ENCODE peak calls at places on chromosome 3, in six cellular contexts. N, Z, L, H, U and M are unnamed samples.

GRCh38 chr3:181868576-181868975 is 156.9 kb downstream of the SOX2 start:
- DNase-seq in N (no peak), Z (no peak), L (no peak), H (no peak), U (no peak), M (no peak)

GRCh38 chr3:133754455-133754854 is 8.3 kb downstream of the TF start:
- DNase-seq in N (no peak), Z (no peak), L (no peak), H (no peak), U (no peak), M (no peak)

GRCh38 chr3:102225407-102226132 is 209.2 kb upstream of the ZPLD1 start:
- DNase-seq in N (peak), Z (peak), L (peak), H (no peak), U (no peak), M (peak)

GRCh38 chr3:64167346-64167745 is 57.9 kb downstream of the PRICKLE2 start:
- DNase-seq in N (no peak), Z (no peak), L (no peak), H (no peak), U (no peak), M (no peak)

GRCh38 chr3:195181781-195182469 is 89.0 kb downstream of the XXYLT1 start:
- DNase-seq in N (no peak), Z (no peak), L (no peak), H (no peak), U (no peak), M (no peak)

GRCh38 chr3:107999215-107999775 is 91.5 kb downstream of the CD47 start:
- DNase-seq in N (no peak), Z (peak), L (peak), H (no peak), U (no peak), M (no peak)

GRCh38 chr3:43503067-43503728 is 118.6 kb downstream of the ANO10 start:
- DNase-seq in N (peak), Z (peak), L (peak), H (no peak), U (no peak), M (no peak)

GRCh38 chr3:161423911-161424522 is 52.7 kb upstream of the SPTSSB start:
- DNase-seq in N (peak), Z (peak), L (peak), H (no peak), U (no peak), M (no peak)

GRCh38 chr3:169179193-169180122 is 484.1 kb downstream of the MECOM start:
- DNase-seq in N (peak), Z (no peak), L (no peak), H (no peak), U (no peak), M (no peak)

GRCh38 chr3:40653878-40654277 is 129.1 kb downstream of the ZNF621 start:
- DNase-seq in N (no peak), Z (no peak), L (no peak), H (no peak), U (no peak), M (no peak)

GRCh38 chr3:14457999-14458398 is 55.6 kb downstream of the SLC6A6 start:
- DNase-seq in N (no peak), Z (no peak), L (no peak), H (no peak), U (no peak), M (no peak)

GRCh38 chr3:72848703-72849081 is 447 bp upstream of the SHQ1 start:
- DNase-seq in N (no peak), Z (peak), L (peak), H (no peak), U (no peak), M (no peak)

GRCh38 chr3:196115678-196116083 is 33.8 kb upstream of the TFRC start:
- DNase-seq in N (no peak), Z (no peak), L (no peak), H (no peak), U (no peak), M (no peak)

GRCh38 chr3:188916934-188917391 is 254.8 kb upstream of the TPRG1 start:
- DNase-seq in N (no peak), Z (no peak), L (no peak), H (no peak), U (no peak), M (no peak)

GRCh38 chr3:1275495-1275894 is 182.7 kb downstream of the CNTN6 start:
- DNase-seq in N (no peak), Z (no peak), L (peak), H (peak), U (no peak), M (no peak)

GRCh38 chr3:71955549-71956373 is 170.8 kb upstream of the PROK2 start:
- DNase-seq in N (peak), Z (peak), L (peak), H (peak), U (no peak), M (peak)

GRCh38 chr3:13545952-13546454 is 2.9 kb upstream of the FBLN2 start:
- DNase-seq in N (no peak), Z (no peak), L (no peak), H (no peak), U (no peak), M (no peak)

GRCh38 chr3:187130346-187131066 is 8.8 kb downstream of the RPL39L start:
- DNase-seq in N (peak), Z (peak), L (peak), H (no peak), U (peak), M (no peak)

GRCh38 chr3:134300520-134300919 is 49.9 kb upstream of the RYK start:
- DNase-seq in N (no peak), Z (peak), L (no peak), H (peak), U (no peak), M (no peak)

GRCh38 chr3:195003893-195004289 is 267.1 kb downstream of the XXYLT1 start:
- DNase-seq in N (no peak), Z (no peak), L (no peak), H (no peak), U (no peak), M (no peak)

GRCh38 chr3:10248984-10249748 is 907 bp downstream of the TATDN2 start:
- DNase-seq in N (peak), Z (peak), L (no peak), H (peak), U (peak), M (no peak)

GRCh38 chr3:193816656-193817311 is 223.8 kb downstream of the OPA1 start:
- DNase-seq in N (peak), Z (peak), L (peak), H (peak), U (no peak), M (no peak)

GRCh38 chr3:77298405-77298804 is 258.5 kb downstream of the ROBO2 start:
- DNase-seq in N (peak), Z (peak), L (no peak), H (no peak), U (no peak), M (no peak)

GRCh38 chr3:46565607-46566039 is 479 bp downstream of the LRRC2 start:
- DNase-seq in N (peak), Z (no peak), L (no peak), H (no peak), U (no peak), M (no peak)

GRCh38 chr3:104044002-104044401 is 1322.7 kb upstream of the ALCAM start:
- DNase-seq in N (no peak), Z (no peak), L (no peak), H (no peak), U (no peak), M (no peak)

GRCh38 chr3:126730376-126730775 is 26.3 kb downstream of the CHCHD6 start:
- DNase-seq in N (no peak), Z (no peak), L (no peak), H (no peak), U (no peak), M (no peak)

GRCh38 chr3:114551770-114552526 is 258.1 kb downstream of the TIGIT start:
- DNase-seq in N (peak), Z (peak), L (peak), H (no peak), U (no peak), M (no peak)

GRCh38 chr3:69751118-69751517 is 11.9 kb downstream of the MITF start:
- DNase-seq in N (no peak), Z (peak), L (no peak), H (peak), U (no peak), M (no peak)

GRCh38 chr3:171088984-171089754 is 62.6 kb upstream of the SLC2A2 start:
- DNase-seq in N (peak), Z (peak), L (peak), H (no peak), U (no peak), M (peak)

GRCh38 chr3:183766745-183767606 is 58.4 kb downstream of the MAP6D1 start:
- DNase-seq in N (peak), Z (peak), L (peak), H (peak), U (peak), M (no peak)
- TF ChIP-seq CTCF in N (peak), Z (peak), L (peak), H (peak), U (peak), M (peak)

DNA sequence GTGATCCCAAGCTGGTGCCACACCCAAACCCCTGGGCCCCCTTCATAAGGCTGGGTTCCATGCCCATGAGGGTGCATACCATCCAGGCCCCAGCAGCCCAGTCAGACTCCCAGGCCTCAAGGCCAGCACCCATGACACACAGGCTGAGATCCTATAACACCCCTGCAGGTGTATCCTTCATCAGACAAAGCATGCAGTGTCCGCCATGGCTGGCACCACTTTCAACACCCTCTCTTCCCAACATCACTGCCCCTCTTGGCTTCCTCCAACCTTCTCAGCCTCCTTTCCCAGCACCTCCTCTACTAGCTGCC is 3.5 kb downstream of the CCDC51 start:
- DNase-seq in N (no peak), Z (no peak), L (no peak), H (no peak), U (no peak), M (no peak)
- TF ChIP-seq CTCF in N (no peak), Z (no peak), L (no peak), H (no peak), U (no peak), M (no peak)

GRCh38 chr3:175956964-175957363 is 1097.8 kb downstream of the NAALADL2 start:
- DNase-seq in N (peak), Z (no peak), L (no peak), H (no peak), U (no peak), M (peak)
- TF ChIP-seq CTCF in N (peak), Z (peak), L (peak), H (no peak), U (no peak), M (peak)

GRCh38 chr3:131047582-131047981 is 20.9 kb downstream of the NEK11 start:
- DNase-seq in N (no peak), Z (no peak), L (no peak), H (peak), U (no peak), M (no peak)
- TF ChIP-seq CTCF in N (no peak), Z (no peak), L (no peak), H (no peak), U (no peak), M (no peak)

GRCh38 chr3:143594217-143594616 is 254.1 kb downstream of the SLC9A9 start:
- DNase-seq in N (no peak), Z (no peak), L (no peak), H (no peak), U (no peak), M (no peak)

GRCh38 chr3:143600762-143601161 is 247.5 kb downstream of the SLC9A9 start:
- DNase-seq in N (no peak), Z (no peak), L (no peak), H (no peak), U (no peak), M (no peak)

GRCh38 chr3:143595456-143596077 is 252.7 kb downstream of the SLC9A9 start:
- DNase-seq in N (no peak), Z (no peak), L (no peak), H (no peak), U (no peak), M (no peak)

GRCh38 chr3:143597774-143598652 is 250.3 kb downstream of the SLC9A9 start:
- DNase-seq in N (no peak), Z (no peak), L (no peak), H (no peak), U (no peak), M (no peak)

DNA sequence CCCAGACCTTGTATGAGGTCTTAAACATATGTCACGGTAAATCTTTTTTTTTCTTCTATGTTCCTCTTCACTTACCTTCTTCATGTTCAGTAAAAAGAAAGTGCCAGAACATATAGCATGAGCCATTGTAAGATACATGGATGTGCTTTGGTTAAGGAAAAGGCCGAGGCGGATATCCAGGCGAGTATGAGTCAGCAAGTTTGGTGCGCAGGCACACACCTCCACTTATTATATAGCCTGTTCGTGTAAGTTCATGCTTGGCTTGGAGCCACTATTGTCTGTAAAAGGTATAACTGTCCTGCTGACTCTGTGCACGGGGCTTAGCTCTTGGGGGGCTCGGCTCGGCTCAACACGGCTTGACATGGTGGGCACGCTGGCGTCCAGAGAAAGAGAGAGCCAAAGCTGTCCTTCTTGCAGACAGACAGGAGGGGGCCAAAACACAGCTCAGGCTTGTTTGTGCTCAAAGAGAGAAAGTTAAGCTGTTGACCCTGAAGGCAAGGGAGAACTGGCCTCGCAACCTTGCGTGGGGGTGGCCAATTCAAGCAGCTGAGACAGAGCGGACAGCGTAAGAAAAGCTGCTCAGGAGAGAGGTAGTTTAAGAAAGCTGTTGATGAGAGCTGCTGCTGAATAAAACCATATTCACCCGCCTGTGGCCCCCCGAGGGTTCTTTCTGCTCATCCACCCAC is 251.2 kb downstream of the SLC9A9 start:
- DNase-seq in N (no peak), Z (no peak), L (no peak), H (peak), U (no peak), M (no peak)
- TF ChIP-seq CTCF in N (no peak), Z (no peak), L (no peak), H (no peak), U (no peak), M (no peak)